ENCODE peak calls at places on chromosome 20, in eight cellular contexts. J, Z, A, U, Y, F, D and I are unnamed samples. For H3K9me3, the result is how much of the 10 kb centered on the place peaks cover.

GRCh38 chr20:54680872-54681297 is 205.5 kb downstream of the DOK5 start:
- DNase-seq in Z (no peak), D (peak), U (peak), F (peak), J (peak), Y (peak), A (no peak), I (no peak)

GRCh38 chr20:63972312-63973159 is 2.8 kb upstream of the ZNF512B start:
- DNase-seq in D (peak), F (no peak), A (no peak), J (no peak), U (no peak), Y (no peak), Z (no peak), I (no peak)

GRCh38 chr20:23125625-23126191 is 39.6 kb upstream of the CD93 start:
- DNase-seq in F (no peak), A (no peak), Y (peak), D (no peak), Z (peak), U (peak), J (peak), I (no peak)

GRCh38 chr20:34190679-34191090 is 50.5 kb upstream of the ASIP start:
- DNase-seq in D (peak), F (peak), A (peak), U (peak), Y (peak), J (peak), Z (peak), I (peak)

GRCh38 chr20:25195962-25196700 is 619 bp downstream of the ENTPD6 start:
- DNase-seq in J (peak), A (peak), U (no peak), D (peak), Z (no peak), Y (peak), F (peak), I (no peak)

GRCh38 chr20:49352821-49353220 is 75.0 kb upstream of the ZNFX1 start:
- DNase-seq in U (no peak), Z (no peak), D (no peak), J (no peak), Y (no peak), A (no peak), F (no peak), I (no peak)

GRCh38 chr20:45413479-45413878 is 2.5 kb upstream of the PIGT start:
- DNase-seq in D (no peak), U (no peak), J (no peak), Z (no peak), F (no peak), A (no peak), Y (no peak), I (no peak)

GRCh38 chr20:36606171-36607116 is 865 bp downstream of the RAB5IF start:
- DNase-seq in Y (peak), Z (peak), J (peak), D (no peak), F (no peak), A (no peak), U (peak), I (no peak)

GRCh38 chr20:38125157-38126056 is 39.7 kb downstream of the TGM2 start:
- DNase-seq in Y (no peak), J (peak), F (peak), A (no peak), Z (peak), D (no peak), U (peak), I (no peak)

GRCh38 chr20:62025832-62026563 is 39.7 kb downstream of the TAF4 start:
- DNase-seq in F (no peak), U (peak), A (no peak), D (no peak), Y (no peak), Z (no peak), J (peak), I (no peak)

GRCh38 chr20:50568549-50568942 is 58.4 kb downstream of the PTPN1 start:
- DNase-seq in Z (no peak), A (no peak), Y (no peak), U (no peak), J (no peak), F (no peak), D (peak), I (no peak)

GRCh38 chr20:17936306-17936790 is 32.2 kb downstream of the SNX5 start:
- DNase-seq in Y (no peak), D (no peak), F (no peak), A (no peak), J (peak), U (peak), Z (no peak), I (no peak)

GRCh38 chr20:12970372-12970821 is 38.4 kb upstream of the SPTLC3 start:
- DNase-seq in J (peak), F (no peak), Y (peak), D (no peak), U (peak), A (peak), Z (no peak), I (no peak)

GRCh38 chr20:24465730-24466129 is 3.7 kb upstream of the SYNDIG1 start:
- DNase-seq in Y (no peak), J (no peak), Z (no peak), D (no peak), U (peak), A (no peak), F (no peak), I (no peak)

GRCh38 chr20:17017232-17017631 is 209.6 kb upstream of the PCSK2 start:
- DNase-seq in Y (no peak), D (no peak), Z (no peak), J (no peak), U (no peak), F (no peak), A (no peak), I (no peak)

GRCh38 chr20:52937701-52938100 is 34.5 kb upstream of the TSHZ2 start:
- DNase-seq in U (peak), J (no peak), Z (no peak), F (no peak), D (peak), A (no peak), Y (no peak), I (no peak)
- H3K9me3 ChIP-seq in U (under half), J (under half), Z (under half), F (under half), D (under half), A (under half), Y (under half), I (under half)

GRCh38 chr20:58421497-58421850 is 32.4 kb downstream of the VAPB start:
- DNase-seq in Y (no peak), F (no peak), J (no peak), Z (no peak), U (no peak), A (no peak), D (no peak), I (no peak)
- H3K27ac ChIP-seq in Y (no peak), F (no peak), J (no peak), Z (no peak), U (no peak), A (no peak), D (no peak), I (no peak)

DNA sequence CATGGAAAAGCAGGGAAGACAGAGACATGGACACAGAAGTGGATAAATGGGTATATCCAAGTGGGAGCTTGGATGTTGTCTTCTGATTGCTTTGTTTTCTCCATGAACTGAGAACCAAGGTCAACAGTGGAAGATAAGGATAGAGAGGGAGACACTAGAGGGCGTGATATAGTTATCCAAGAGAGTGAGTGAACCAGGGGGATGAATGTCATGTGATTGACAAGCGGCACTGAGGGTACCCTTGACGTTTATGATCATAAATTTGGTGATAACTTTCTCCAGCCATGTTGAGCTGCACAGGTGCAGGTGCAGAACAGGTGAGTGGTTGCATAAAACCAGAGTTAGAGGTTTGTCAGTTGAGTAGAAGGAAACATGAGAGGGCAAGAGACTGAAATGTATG is 20.7 kb downstream of the EBF4 start:
- DNase-seq in J (no peak), Y (no peak), Z (no peak), D (no peak), F (no peak), U (no peak), A (no peak), I (no peak)
- TF ChIP-seq CTCF in J (no peak), Y (peak), Z (peak), D (peak), F (no peak), U (peak), A (peak), I (peak)

DNA sequence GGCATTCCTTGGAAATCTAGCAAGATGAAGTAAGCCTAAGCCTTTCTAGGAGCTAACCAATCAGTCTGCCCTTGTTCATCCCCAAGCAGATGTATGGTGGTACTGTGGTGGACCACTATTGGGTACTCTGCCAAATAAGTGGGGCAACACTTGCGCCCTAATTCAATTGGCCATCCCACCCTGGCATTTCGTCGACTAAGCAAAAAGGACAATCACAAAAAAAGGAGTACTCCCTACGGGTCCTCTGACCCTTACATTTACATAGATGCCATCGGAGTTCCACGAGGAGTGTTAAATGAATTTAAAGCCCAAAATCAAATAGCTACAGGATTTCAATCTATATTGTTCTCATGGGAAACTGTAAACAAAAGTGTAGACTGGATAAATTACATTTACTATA is 19.5 kb downstream of the CHD6 start:
- DNase-seq in Y (no peak), Z (no peak), A (no peak), J (no peak), D (no peak), U (no peak), F (no peak), I (no peak)
- H3K9me3 ChIP-seq in Y (half or more), Z (under half), A (under half), J (under half), D (under half), U (under half), F (under half), I (half or more)

GRCh38 chr20:47784599-47785320 is 521 bp downstream of the SULF2 start:
- DNase-seq in Y (no peak), F (no peak), U (peak), Z (no peak), D (peak), J (peak), A (peak), I (no peak)
- H3K27ac ChIP-seq in Y (no peak), F (no peak), U (no peak), Z (peak), D (no peak), J (no peak), A (peak), I (no peak)

GRCh38 chr20:5806457-5807263 is 56.5 kb downstream of the SHLD1 start:
- DNase-seq in J (no peak), A (no peak), F (no peak), D (no peak), U (no peak), Y (no peak), Z (no peak), I (no peak)
- TF ChIP-seq CTCF in J (no peak), A (no peak), F (no peak), D (peak), U (peak), Y (no peak), Z (no peak), I (no peak)

DNA sequence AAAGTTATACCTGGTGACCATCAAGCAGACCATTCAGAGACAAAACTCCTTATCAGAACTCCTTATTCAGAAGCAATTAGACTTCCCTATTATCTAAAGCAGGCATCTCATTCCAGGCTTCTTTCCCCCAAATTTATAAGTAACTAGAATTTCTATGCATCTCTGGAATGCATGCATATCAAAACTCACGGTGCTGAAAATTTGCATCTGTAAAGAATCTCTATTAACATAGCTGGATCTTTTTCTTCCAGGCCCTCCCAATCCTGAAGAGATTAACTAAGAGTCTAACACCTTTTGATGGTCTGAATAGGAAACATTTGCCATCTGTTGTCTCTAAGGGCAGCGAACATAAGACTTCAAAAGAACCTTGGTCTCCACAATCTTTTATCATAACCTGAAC is 22.8 kb upstream of the SLC52A3 start:
- DNase-seq in Z (no peak), F (no peak), D (no peak), A (no peak), Y (no peak), J (no peak), U (no peak), I (no peak)
- H3K9me3 ChIP-seq in Z (under half), F (under half), D (under half), A (under half), Y (under half), J (under half), U (under half), I (under half)

DNA sequence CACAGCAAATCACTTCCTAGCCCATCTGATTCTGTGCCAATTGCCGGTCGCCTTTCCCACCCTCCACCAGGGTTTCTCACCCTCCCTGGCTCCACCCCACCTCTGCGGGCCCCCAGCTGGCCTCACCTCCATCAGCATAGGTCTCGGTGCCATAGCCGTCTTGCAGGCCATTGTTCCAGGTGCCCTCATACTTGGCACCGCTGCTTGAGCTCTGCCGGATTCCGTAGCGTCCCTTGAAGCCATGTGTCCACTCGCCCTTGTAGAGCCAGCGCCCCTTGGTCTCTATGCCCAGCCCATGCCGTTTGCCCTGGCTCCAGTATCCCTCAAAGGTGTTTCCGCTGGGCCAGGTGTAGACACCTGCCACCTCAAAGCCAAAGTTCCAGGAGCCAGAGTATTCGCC is 787 bp downstream of the JPH2 start:
- DNase-seq in Z (no peak), F (no peak), A (no peak), D (no peak), Y (no peak), U (no peak), J (no peak), I (no peak)
- H3K27ac ChIP-seq in Z (no peak), F (no peak), A (peak), D (no peak), Y (no peak), U (peak), J (no peak), I (no peak)

DNA sequence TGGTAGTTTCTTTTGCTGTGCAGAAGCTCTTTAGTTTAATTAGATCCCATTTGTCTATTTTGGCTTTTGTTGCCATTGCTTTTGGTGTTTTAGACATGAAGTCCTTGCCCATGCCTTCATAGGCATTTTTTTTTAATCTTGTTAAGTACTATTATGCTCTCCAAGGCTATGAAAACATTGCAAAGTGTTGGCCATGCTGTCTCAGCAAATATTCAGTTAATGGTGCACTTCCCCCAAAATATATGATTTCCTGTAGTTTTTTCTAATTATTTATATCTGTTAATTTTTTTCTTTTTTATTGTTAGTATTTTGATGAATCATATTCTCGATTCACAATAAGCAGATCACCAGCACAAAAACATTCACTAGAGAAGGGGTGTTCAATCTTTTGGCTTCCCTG is 806.1 kb upstream of the FLRT3 start:
- DNase-seq in A (no peak), J (no peak), D (no peak), U (no peak), F (no peak), Z (no peak), Y (no peak), I (no peak)
- TF ChIP-seq CTCF in A (no peak), J (no peak), D (no peak), U (no peak), F (no peak), Z (no peak), Y (no peak), I (no peak)